ENCODE peak calls at places on chromosomes 5 and 9, in five cellular contexts. One of them, this sample, is unnamed.
A peak's percentile ranks its signal among the peaks of the same experiment; 100 is the strongest.

GRCh38 chr5:43711496-43711895 is 108.5 kb downstream of the NNT start:
- DNase-seq in astrocyte of the spinal cord: peak; percentile 56
- DNase-seq in CD8-positive, alpha-beta T cell: no peak
- DNase-seq in neuronal stem cell: no peak
- DNase-seq in hepatocyte: no peak
- DNase-seq in this sample: peak; percentile 69

GRCh38 chr5:180974612-180975315 is 13.9 kb upstream of the BTNL3 start:
- DNase-seq in astrocyte of the spinal cord: no peak
- DNase-seq in CD8-positive, alpha-beta T cell: no peak
- DNase-seq in neuronal stem cell: no peak
- DNase-seq in hepatocyte: no peak
- DNase-seq in this sample: no peak

GRCh38 chr5:170235881-170236864 is 3.4 kb downstream of the C5orf58 start:
- DNase-seq in astrocyte of the spinal cord: no peak
- DNase-seq in CD8-positive, alpha-beta T cell: no peak
- DNase-seq in neuronal stem cell: no peak
- DNase-seq in hepatocyte: no peak
- DNase-seq in this sample: no peak

GRCh38 chr5:38602641-38603040 is 46.2 kb upstream of the LIFR start:
- DNase-seq in astrocyte of the spinal cord: no peak
- DNase-seq in CD8-positive, alpha-beta T cell: no peak
- DNase-seq in neuronal stem cell: no peak
- DNase-seq in hepatocyte: no peak
- DNase-seq in this sample: no peak

GRCh38 chr5:113085084-113085414 is 108.5 kb downstream of the DCP2 start:
- DNase-seq in astrocyte of the spinal cord: no peak
- DNase-seq in CD8-positive, alpha-beta T cell: no peak
- DNase-seq in neuronal stem cell: no peak
- DNase-seq in hepatocyte: no peak
- DNase-seq in this sample: no peak

GRCh38 chr5:82396396-82396795 is 118.2 kb upstream of the RPS23 start:
- DNase-seq in astrocyte of the spinal cord: no peak
- DNase-seq in CD8-positive, alpha-beta T cell: no peak
- DNase-seq in neuronal stem cell: no peak
- DNase-seq in hepatocyte: no peak
- DNase-seq in this sample: peak; percentile 45

GRCh38 chr5:174222891-174223290 is 177.4 kb downstream of the NSG2 start:
- DNase-seq in astrocyte of the spinal cord: no peak
- DNase-seq in CD8-positive, alpha-beta T cell: no peak
- DNase-seq in neuronal stem cell: no peak
- DNase-seq in hepatocyte: no peak
- DNase-seq in this sample: no peak

GRCh38 chr5:82307431-82307830 is 29.3 kb upstream of the RPS23 start:
- DNase-seq in astrocyte of the spinal cord: peak; percentile 29
- DNase-seq in CD8-positive, alpha-beta T cell: no peak
- DNase-seq in neuronal stem cell: no peak
- DNase-seq in hepatocyte: no peak
- DNase-seq in this sample: peak; percentile 44

GRCh38 chr5:1516615-1517601 is 6.9 kb downstream of the LPCAT1 start:
- DNase-seq in astrocyte of the spinal cord: peak; percentile 66
- DNase-seq in CD8-positive, alpha-beta T cell: peak; percentile 1
- DNase-seq in neuronal stem cell: no peak
- DNase-seq in hepatocyte: no peak
- DNase-seq in this sample: peak; percentile 67

GRCh38 chr5:148884339-148885020 is 58.1 kb downstream of the ADRB2 start:
- DNase-seq in astrocyte of the spinal cord: no peak
- DNase-seq in CD8-positive, alpha-beta T cell: no peak
- DNase-seq in neuronal stem cell: no peak
- DNase-seq in hepatocyte: no peak
- DNase-seq in this sample: no peak

GRCh38 chr5:111800351-111800750 is 43.4 kb upstream of the NREP start:
- DNase-seq in astrocyte of the spinal cord: no peak
- DNase-seq in CD8-positive, alpha-beta T cell: no peak
- DNase-seq in neuronal stem cell: no peak
- DNase-seq in hepatocyte: no peak
- DNase-seq in this sample: no peak

GRCh38 chr5:80093796-80094195 is 58.6 kb downstream of the THBS4 start:
- DNase-seq in astrocyte of the spinal cord: no peak
- DNase-seq in CD8-positive, alpha-beta T cell: no peak
- DNase-seq in neuronal stem cell: peak; percentile 68
- DNase-seq in hepatocyte: peak; percentile 55
- DNase-seq in this sample: no peak

GRCh38 chr9:104794070-104794469 is 30.1 kb downstream of the NIPSNAP3B start:
- DNase-seq in astrocyte of the spinal cord: no peak
- DNase-seq in CD8-positive, alpha-beta T cell: no peak
- DNase-seq in neuronal stem cell: no peak
- DNase-seq in hepatocyte: no peak
- DNase-seq in this sample: no peak

GRCh38 chr9:6007770-6008168 is 7.7 kb downstream of the RANBP6 start:
- DNase-seq in astrocyte of the spinal cord: peak; percentile 65
- DNase-seq in CD8-positive, alpha-beta T cell: peak; percentile 79
- DNase-seq in neuronal stem cell: peak; percentile 89
- DNase-seq in hepatocyte: peak; percentile 93
- DNase-seq in this sample: peak; percentile 55

GRCh38 chr5:170151105-170151831 is 45.6 kb downstream of the FOXI1 start:
- DNase-seq in astrocyte of the spinal cord: peak; percentile 72
- DNase-seq in CD8-positive, alpha-beta T cell: no peak
- DNase-seq in neuronal stem cell: no peak
- DNase-seq in hepatocyte: peak; percentile 51
- DNase-seq in this sample: peak; percentile 84

GRCh38 chr5:172417983-172418630 is 36.2 kb downstream of the SH3PXD2B start:
- DNase-seq in astrocyte of the spinal cord: peak; percentile 97
- DNase-seq in CD8-positive, alpha-beta T cell: no peak
- DNase-seq in neuronal stem cell: no peak
- DNase-seq in hepatocyte: peak; percentile 90
- DNase-seq in this sample: peak; percentile 100

DNA sequence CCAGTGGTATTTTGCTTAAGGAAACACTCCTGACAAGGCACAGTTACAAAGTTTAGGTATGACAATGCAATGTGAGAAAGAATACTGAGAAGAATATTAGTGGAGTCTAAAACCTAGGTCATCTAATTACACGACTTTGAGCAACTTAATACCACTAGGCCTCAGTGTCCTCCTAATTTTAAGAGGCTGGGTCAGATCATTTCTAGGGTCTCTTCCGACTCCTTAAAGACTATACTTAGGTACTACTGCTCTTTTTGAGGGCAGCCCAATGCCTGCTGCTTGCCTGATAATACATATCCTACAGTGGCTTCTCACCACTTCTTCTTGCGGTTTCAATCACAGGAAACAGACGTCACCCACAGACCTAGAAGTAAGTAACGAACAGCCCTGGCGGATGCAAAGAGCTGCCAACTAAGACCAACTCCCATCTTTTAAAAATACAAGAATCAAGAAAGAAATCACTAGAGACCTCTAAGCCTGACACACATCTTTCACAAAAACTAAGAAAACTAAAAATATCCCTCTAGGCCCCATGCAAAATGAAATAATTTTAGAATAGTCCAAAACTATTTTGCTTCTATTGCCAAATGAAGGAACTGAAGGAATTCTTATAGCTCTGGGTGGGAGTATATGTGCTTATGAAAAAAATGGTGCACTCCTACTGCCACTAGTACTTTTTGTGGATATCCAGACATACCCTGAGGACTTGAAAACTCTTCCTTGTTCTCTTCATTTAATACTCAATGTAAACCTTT is 13.1 kb downstream of the DIAPH1 start:
- DNase-seq in astrocyte of the spinal cord: peak; percentile 38
- DNase-seq in CD8-positive, alpha-beta T cell: peak; percentile 72
- DNase-seq in neuronal stem cell: no peak
- DNase-seq in hepatocyte: no peak
- DNase-seq in this sample: peak; percentile 89
- H3K4me3 ChIP-seq in astrocyte of the spinal cord: no peak overlapping the region
- H3K4me3 ChIP-seq in CD8-positive, alpha-beta T cell: peak overlapping the region; percentile 29
- H3K4me3 ChIP-seq in neuronal stem cell: no peak overlapping the region
- H3K4me3 ChIP-seq in hepatocyte: no peak overlapping the region
- H3K4me3 ChIP-seq in this sample: no peak overlapping the region

DNA sequence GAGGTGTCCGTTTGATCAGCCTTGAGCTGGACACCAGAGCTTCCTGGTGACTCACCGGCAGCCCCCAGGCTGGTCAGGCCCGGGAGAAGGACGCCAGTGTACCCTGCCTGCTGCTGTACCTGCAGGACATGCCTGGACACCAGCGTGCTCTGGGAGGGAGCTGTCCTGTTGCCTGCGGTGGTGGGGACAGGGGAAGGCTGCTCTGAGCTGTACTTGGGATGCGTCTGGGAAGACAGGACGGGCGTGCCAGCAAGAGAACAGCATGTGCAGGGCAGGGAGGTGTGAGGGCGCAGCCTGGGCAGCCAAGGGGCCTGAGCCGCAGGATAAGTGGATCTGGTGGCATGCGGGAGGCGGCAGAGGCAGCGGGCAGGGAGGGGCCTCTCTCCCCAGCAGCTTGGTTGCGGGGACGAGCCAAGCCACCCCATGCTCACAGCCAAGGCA is 32.8 kb upstream of the TTLL11 start:
- DNase-seq in astrocyte of the spinal cord: peak; percentile 5
- DNase-seq in CD8-positive, alpha-beta T cell: no peak
- DNase-seq in neuronal stem cell: no peak
- DNase-seq in hepatocyte: no peak
- DNase-seq in this sample: peak; percentile 12
- H3K4me3 ChIP-seq in astrocyte of the spinal cord: no peak overlapping the region
- H3K4me3 ChIP-seq in CD8-positive, alpha-beta T cell: no peak overlapping the region
- H3K4me3 ChIP-seq in neuronal stem cell: no peak overlapping the region
- H3K4me3 ChIP-seq in hepatocyte: no peak overlapping the region
- H3K4me3 ChIP-seq in this sample: no peak overlapping the region

DNA sequence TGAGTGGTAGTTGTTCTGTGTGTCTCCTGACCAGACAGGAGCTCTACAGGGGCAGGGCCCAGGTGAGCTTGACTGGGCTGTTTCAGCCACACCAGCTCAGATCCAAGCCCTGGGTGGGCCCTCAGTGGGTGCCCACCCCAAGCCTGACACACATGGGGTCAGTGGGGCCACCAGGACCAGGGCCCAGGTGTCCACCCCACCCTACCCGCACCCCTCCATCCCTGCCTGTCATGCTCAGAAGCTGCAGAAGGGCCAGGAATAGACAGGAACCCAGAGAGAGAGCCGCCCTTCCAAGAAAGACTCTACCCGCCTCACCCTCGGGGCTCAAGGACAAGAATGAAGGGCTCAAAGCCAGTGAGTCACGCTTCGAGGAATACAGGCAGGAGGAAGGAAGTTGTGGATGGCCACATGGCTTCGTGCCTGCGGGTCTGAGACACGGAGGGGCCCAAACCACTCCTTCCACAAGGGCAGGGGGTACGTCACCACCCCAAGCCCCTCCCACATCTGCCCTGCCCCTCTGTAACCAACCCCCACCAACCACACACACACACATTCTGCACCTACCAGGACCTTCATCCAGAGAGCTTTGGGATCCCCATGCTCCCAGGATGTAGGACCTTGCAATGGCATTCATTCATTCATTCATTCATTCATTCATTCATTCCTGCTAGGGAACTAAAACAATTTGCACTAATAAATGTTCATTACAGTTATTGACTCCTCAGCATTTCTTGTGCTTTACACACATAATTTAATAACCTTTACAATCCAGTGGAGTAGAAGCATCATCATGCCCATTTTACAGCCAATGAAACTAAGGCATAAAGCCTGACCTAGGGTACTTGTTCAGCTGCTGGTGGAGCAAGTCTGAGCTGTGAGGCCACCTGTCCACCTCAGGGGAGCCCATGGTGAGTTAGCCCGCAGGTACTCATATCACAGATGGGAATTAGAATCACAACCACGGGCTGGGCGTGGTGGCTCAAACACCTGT is 56.0 kb upstream of the STXBP1 start:
- DNase-seq in astrocyte of the spinal cord: peak; percentile 95
- DNase-seq in CD8-positive, alpha-beta T cell: peak; percentile 64
- DNase-seq in neuronal stem cell: no peak
- DNase-seq in hepatocyte: peak; percentile 80
- DNase-seq in this sample: peak; percentile 95
- H3K4me3 ChIP-seq in astrocyte of the spinal cord: no peak overlapping the region
- H3K4me3 ChIP-seq in CD8-positive, alpha-beta T cell: no peak overlapping the region
- H3K4me3 ChIP-seq in neuronal stem cell: no peak overlapping the region
- H3K4me3 ChIP-seq in hepatocyte: no peak overlapping the region
- H3K4me3 ChIP-seq in this sample: no peak overlapping the region

GRCh38 chr9:134295101-134295745 is 31.0 kb upstream of the RXRA start:
- DNase-seq in astrocyte of the spinal cord: no peak
- DNase-seq in CD8-positive, alpha-beta T cell: no peak
- DNase-seq in neuronal stem cell: no peak
- DNase-seq in hepatocyte: no peak
- DNase-seq in this sample: no peak

GRCh38 chr9:134293031-134293521 is 33.2 kb upstream of the RXRA start:
- DNase-seq in astrocyte of the spinal cord: no peak
- DNase-seq in CD8-positive, alpha-beta T cell: no peak
- DNase-seq in neuronal stem cell: no peak
- DNase-seq in hepatocyte: no peak
- DNase-seq in this sample: no peak

GRCh38 chr9:134294228-134295071 is 31.8 kb upstream of the RXRA start:
- DNase-seq in astrocyte of the spinal cord: no peak
- DNase-seq in CD8-positive, alpha-beta T cell: no peak
- DNase-seq in neuronal stem cell: no peak
- DNase-seq in hepatocyte: no peak
- DNase-seq in this sample: no peak

GRCh38 chr9:134291961-134292871 is 34.0 kb upstream of the RXRA start:
- DNase-seq in astrocyte of the spinal cord: no peak
- DNase-seq in CD8-positive, alpha-beta T cell: no peak
- DNase-seq in neuronal stem cell: no peak
- DNase-seq in hepatocyte: no peak
- DNase-seq in this sample: no peak

DNA sequence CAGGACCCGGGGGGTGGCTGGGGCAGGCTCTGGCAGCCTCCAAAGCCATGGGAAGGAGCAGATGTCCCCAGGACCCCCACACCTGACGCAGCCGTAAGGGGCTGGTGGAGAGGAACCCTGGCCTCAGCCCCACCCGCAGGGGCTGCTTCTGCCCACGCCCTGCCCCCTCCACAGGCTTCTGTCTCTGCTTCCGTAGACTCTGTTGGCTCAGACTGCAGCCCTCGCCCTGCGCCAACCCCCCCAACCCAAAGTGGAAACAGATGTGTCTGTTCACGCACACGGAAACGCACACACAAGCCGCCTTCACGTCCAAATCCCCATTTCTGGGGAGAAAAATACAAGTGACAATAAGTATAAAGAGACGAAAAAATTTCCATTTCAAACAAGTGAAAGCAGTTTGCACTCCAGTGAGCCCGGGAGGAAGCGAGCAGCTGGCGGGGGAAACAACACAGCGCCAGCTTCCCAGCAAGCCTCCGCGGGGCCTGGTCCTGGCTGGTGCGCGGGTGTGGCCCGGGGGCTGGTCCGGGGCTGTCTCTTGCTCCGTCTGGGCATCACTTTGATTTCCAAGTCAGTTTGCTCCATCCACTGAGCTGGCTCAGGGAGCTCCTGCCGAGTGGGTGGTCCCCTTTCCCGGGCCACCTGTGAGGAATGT is 32.6 kb upstream of the RXRA start:
- DNase-seq in astrocyte of the spinal cord: no peak
- DNase-seq in CD8-positive, alpha-beta T cell: no peak
- DNase-seq in neuronal stem cell: peak; percentile 40
- DNase-seq in hepatocyte: peak; percentile 35
- DNase-seq in this sample: no peak
- H3K4me3 ChIP-seq in astrocyte of the spinal cord: no peak overlapping the region
- H3K4me3 ChIP-seq in CD8-positive, alpha-beta T cell: peak overlapping the region; percentile 27
- H3K4me3 ChIP-seq in neuronal stem cell: no peak overlapping the region
- H3K4me3 ChIP-seq in hepatocyte: no peak overlapping the region
- H3K4me3 ChIP-seq in this sample: no peak overlapping the region

GRCh38 chr5:140822281-140822629 is 842 bp downstream of the PCDHA5 start:
- DNase-seq in astrocyte of the spinal cord: no peak
- DNase-seq in CD8-positive, alpha-beta T cell: no peak
- DNase-seq in neuronal stem cell: no peak
- DNase-seq in hepatocyte: no peak
- DNase-seq in this sample: no peak
- H3K4me3 ChIP-seq in astrocyte of the spinal cord: no peak overlapping the region
- H3K4me3 ChIP-seq in CD8-positive, alpha-beta T cell: no peak overlapping the region
- H3K4me3 ChIP-seq in neuronal stem cell: no peak overlapping the region
- H3K4me3 ChIP-seq in hepatocyte: no peak overlapping the region
- H3K4me3 ChIP-seq in this sample: no peak overlapping the region

GRCh38 chr5:17810734-17811133 is 176.5 kb downstream of the TAF11L14 start:
- DNase-seq in astrocyte of the spinal cord: no peak
- DNase-seq in CD8-positive, alpha-beta T cell: no peak
- DNase-seq in neuronal stem cell: no peak
- DNase-seq in hepatocyte: no peak
- DNase-seq in this sample: no peak
- H3K4me3 ChIP-seq in astrocyte of the spinal cord: no peak overlapping the region
- H3K4me3 ChIP-seq in CD8-positive, alpha-beta T cell: no peak overlapping the region
- H3K4me3 ChIP-seq in neuronal stem cell: no peak overlapping the region
- H3K4me3 ChIP-seq in hepatocyte: no peak overlapping the region
- H3K4me3 ChIP-seq in this sample: no peak overlapping the region

This sample was measured in fibroblast of pulmonary artery.